ENCODE peak calls at places on chromosomes 3 and 15, in five cellular contexts. G is gastrocnemius medialis, T is vagina, M is body of pancreas, Z is IMR-90. R is an unnamed sample.

GRCh38 chr3:11583226-11583625 is 60.5 kb downstream of the VGLL4 start:
- DNase-seq in M (no peak), T (no peak), G (no peak), Z (peak; percentile 41), R (no peak)

GRCh38 chr3:157058392-157059071 is 101.4 kb downstream of the CCNL1 start:
- DNase-seq in M (no peak), G (no peak), Z (no peak), T (no peak), R (no peak)

GRCh38 chr3:148789156-148789555 is 38.5 kb upstream of the CPB1 start:
- DNase-seq in Z (no peak), G (no peak), M (no peak), T (no peak), R (no peak)

GRCh38 chr3:53221345-53221744 is 34.5 kb downstream of the TKT start:
- DNase-seq in T (no peak), G (no peak), Z (no peak), M (no peak), R (no peak)

GRCh38 chr15:81752149-81752942 is 293.5 kb downstream of the MEX3B start:
- DNase-seq in T (no peak), M (peak; percentile 58), G (peak; percentile 6), Z (peak; percentile 15), R (peak; percentile 75)

GRCh38 chr3:125039041-125039896 is 16.5 kb downstream of the HEG1 start:
- DNase-seq in T (no peak), M (no peak), Z (no peak), G (no peak), R (no peak)

GRCh38 chr3:100796556-100796955 is 87.3 kb downstream of the TFG start:
- DNase-seq in M (no peak), T (no peak), G (no peak), Z (peak; percentile 47), R (no peak)

GRCh38 chr3:169764453-169765280 is at the start of gene TERC:
- DNase-seq in G (peak; percentile 88), M (peak; percentile 93), T (no peak), Z (peak; percentile 82), R (peak; percentile 99)

GRCh38 chr3:28574036-28574435 is 225.4 kb upstream of the AZI2 start:
- DNase-seq in G (no peak), T (no peak), M (no peak), Z (no peak), R (no peak)

GRCh38 chr15:64851503-64851840 is 9.8 kb downstream of the PLEKHO2 start:
- DNase-seq in M (no peak), G (no peak), Z (peak; percentile 93), T (no peak), R (no peak)

GRCh38 chr3:132228923-132229322 is 88.3 kb upstream of the ACP3 start:
- DNase-seq in G (no peak), Z (peak; percentile 10), M (no peak), T (no peak), R (no peak)

GRCh38 chr3:181712190-181712504 is 422 bp downstream of the SOX2 start:
- DNase-seq in M (no peak), G (no peak), T (no peak), Z (no peak), R (no peak)

GRCh38 chr3:105970283-105970682 is 101.5 kb upstream of the CBLB start:
- DNase-seq in Z (peak; percentile 78), M (no peak), T (no peak), G (no peak), R (peak; percentile 68)

GRCh38 chr3:9422712-9423424 is 25.5 kb downstream of the SETD5 start:
- DNase-seq in T (no peak), G (peak; percentile 82), Z (peak; percentile 98), M (peak; percentile 90), R (peak; percentile 93)

GRCh38 chr3:69738291-69738690 is 973 bp upstream of the MITF start:
- DNase-seq in G (peak; percentile 18), T (no peak), Z (peak; percentile 26), M (no peak), R (no peak)

GRCh38 chr3:69737396-69737795 is 1.9 kb upstream of the MITF start:
- DNase-seq in T (no peak), M (no peak), G (no peak), Z (no peak), R (no peak)

GRCh38 chr3:69740103-69741021 is 1.1 kb downstream of the MITF start:
- DNase-seq in Z (no peak), M (peak; percentile 82), G (peak; percentile 41), T (no peak), R (no peak)

GRCh38 chr3:69739204-69740102 is at the start of gene MITF:
- DNase-seq in M (peak; percentile 93), T (no peak), G (peak; percentile 96), Z (peak; percentile 88), R (peak; percentile 98)

DNA sequence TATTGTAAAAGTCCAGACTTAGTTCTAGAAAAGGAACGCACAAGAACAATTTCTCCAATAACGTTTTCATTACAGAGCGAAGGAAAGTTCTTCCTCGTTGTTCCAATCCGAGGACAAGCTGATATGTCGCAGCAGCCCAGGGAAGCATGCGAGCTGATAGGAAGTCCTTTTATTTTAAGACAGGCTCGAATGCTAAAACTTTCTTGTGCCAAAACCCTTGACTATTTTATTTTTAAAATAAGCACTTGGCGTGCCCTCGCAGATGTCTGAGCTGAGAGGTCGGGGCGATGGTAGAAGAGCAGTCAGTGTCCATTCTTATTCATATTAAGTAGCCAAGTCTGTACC is 433 bp upstream of the MITF start:
- DNase-seq in Z (no peak), G (no peak), M (no peak), T (no peak), R (no peak)
- H3K4me3 ChIP-seq in Z (peak overlapping the region; percentile 55), G (peak overlapping the region; percentile 90), M (peak overlapping the region; percentile 54), T (peak overlapping the region; percentile 83), R (peak overlapping the region; percentile 16)

DNA sequence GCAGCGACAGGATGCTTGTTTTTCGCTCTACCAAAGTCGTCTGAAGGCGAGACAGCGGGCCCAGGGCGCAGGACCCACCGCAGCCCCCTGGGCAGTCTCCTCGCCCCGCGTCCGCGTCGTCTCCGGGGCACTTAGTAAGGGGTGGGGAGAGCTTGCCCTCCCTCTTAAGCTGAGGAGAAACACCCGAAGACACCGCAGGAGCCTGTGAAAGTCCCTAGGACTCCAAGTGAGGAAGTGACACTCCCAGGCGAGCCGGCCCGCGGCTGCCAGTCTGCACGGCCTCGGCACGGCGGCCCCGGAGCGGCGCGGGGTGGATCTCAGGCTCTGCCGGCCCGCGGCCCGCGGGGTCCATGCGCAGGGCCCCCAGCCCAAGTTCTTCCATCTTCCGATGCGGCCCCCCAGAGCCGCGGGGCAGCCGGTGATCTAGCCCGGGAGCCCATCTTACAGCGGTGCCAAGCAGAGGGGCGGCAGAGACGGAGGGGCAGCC is 262 bp downstream of the ARHGAP31 start:
- DNase-seq in T (no peak), G (no peak), Z (no peak), M (peak; percentile 58), R (peak; percentile 46)
- TF ChIP-seq POLR2A in T (no peak), G (no peak), Z (peak; percentile 26), M (no peak), R (no peak)

GRCh38 chr3:197206913-197207312 is 91.5 kb downstream of the DLG1 start:
- DNase-seq in T (no peak), G (no peak), M (no peak), Z (no peak), R (no peak)
- TF ChIP-seq CTCF in T (no peak), G (no peak), M (no peak), Z (no peak), R (no peak)

GRCh38 chr3:184583345-184584000 is 21.9 kb downstream of the EPHB3 start:
- DNase-seq in Z (no peak), M (no peak), G (no peak), T (no peak), R (no peak)

GRCh38 chr3:184581331-184582210 is 20.0 kb downstream of the EPHB3 start:
- DNase-seq in T (no peak), Z (no peak), G (no peak), M (no peak), R (no peak)

GRCh38 chr3:184582998-184583344 is 21.4 kb downstream of the EPHB3 start:
- DNase-seq in G (no peak), T (no peak), Z (no peak), M (no peak), R (no peak)

GRCh38 chr3:184584001-184584891 is 22.7 kb downstream of the EPHB3 start:
- DNase-seq in T (no peak), Z (no peak), M (no peak), G (no peak), R (peak; percentile 88)

GRCh38 chr3:184582583-184582982 is 21.0 kb downstream of the EPHB3 start:
- DNase-seq in M (no peak), Z (no peak), T (no peak), G (peak; percentile 32), R (no peak)
- H3K4me3 ChIP-seq in M (no peak overlapping the region), Z (no peak overlapping the region), T (peak overlapping the region; percentile 55), G (peak overlapping the region; percentile 72), R (peak overlapping the region; percentile 23)

DNA sequence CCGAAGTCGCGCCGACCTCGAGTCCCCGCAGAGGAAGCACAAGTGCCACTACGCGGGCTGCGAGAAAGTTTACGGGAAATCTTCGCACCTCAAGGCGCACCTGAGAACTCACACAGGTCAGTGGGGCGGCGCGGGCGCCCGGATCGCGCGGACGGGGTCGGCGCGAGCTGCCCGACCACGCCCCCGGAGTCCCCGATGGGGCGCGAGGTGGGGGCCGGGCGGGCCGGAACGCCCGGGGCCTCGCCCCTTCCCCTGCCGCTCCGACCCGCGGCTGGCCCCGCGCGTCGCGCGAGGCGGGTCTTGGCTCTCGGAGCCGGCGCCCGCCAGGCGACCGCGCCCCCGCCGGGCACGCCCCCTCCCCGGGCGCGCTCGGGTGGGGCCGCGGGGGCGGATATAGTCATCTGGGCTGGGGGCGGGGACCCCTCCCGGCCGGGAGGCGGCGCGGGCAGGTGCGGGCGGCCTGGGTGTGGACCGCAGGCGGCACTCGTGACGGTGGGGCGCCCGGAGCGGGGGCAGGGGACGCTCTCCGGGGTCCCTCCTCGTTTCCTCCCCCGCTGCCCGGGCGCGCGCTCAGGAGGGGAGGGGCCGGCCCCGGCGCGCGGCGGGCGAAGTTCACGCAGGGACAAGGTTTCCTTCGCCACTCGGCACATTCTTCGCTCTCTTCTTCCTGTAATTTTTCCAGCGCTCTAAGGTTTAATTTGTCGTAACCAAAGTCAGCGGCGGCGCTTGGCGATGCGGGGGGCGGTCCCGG is 1.2 kb downstream of the KLF13 start:
- DNase-seq in T (no peak), Z (peak; percentile 19), G (no peak), M (peak; percentile 83), R (peak; percentile 94)
- TF ChIP-seq POLR2A in T (peak; percentile 61), Z (peak; percentile 52), G (peak; percentile 83), M (peak; percentile 64), R (no peak)

DNA sequence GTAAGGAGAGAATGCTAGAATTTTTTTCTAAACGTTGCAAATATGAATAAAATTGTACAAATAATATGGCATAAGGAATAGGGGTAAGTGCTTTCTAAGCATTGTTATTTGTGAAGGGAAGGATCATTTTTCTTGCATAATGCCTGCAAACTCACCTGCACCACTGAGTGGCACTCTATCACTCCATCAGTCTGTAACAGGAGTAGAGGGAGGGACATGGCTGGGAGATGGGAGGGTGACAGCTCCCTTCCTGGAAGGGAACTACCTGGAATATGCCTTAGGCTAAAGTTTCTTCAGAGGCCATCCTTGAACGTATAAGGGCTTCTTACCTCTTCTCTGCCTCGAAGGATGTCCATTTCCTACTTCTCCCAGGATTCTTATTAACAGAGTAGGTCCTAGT is 3.0 kb downstream of the NAALADL2 start:
- DNase-seq in Z (no peak), T (no peak), M (no peak), G (no peak), R (no peak)
- TF ChIP-seq CTCF in Z (no peak), T (no peak), M (no peak), G (no peak), R (no peak)